ENCODE peak calls at places on chromosome 17, in six cellular contexts. One of them, this sample, is unnamed.

GRCh38 chr17:4605826-4606225 is 21.5 kb downstream of the SMTNL2 start:
- DNase-seq in KG1: no peak
- DNase-seq in mucosa of descending colon: no peak
- DNase-seq in renal cortical epithelial cell: peak
- DNase-seq in skeletal muscle cell: no peak
- DNase-seq in Daoy: peak
- DNase-seq in this sample: no peak

GRCh38 chr17:2058521-2059124 is 3.7 kb downstream of the HIC1 start:
- DNase-seq in skeletal muscle cell: no peak
- DNase-seq in Daoy: no peak
- DNase-seq in KG1: peak
- DNase-seq in renal cortical epithelial cell: no peak
- DNase-seq in mucosa of descending colon: peak
- DNase-seq in this sample: no peak

GRCh38 chr17:35082073-35082657 is 18.7 kb upstream of the RFFL start:
- DNase-seq in skeletal muscle cell: no peak
- DNase-seq in Daoy: peak
- DNase-seq in mucosa of descending colon: no peak
- DNase-seq in KG1: no peak
- DNase-seq in renal cortical epithelial cell: peak
- DNase-seq in this sample: peak

GRCh38 chr17:4438162-4438944 is 4.6 kb downstream of the SPNS3 start:
- DNase-seq in renal cortical epithelial cell: no peak
- DNase-seq in mucosa of descending colon: no peak
- DNase-seq in Daoy: no peak
- DNase-seq in skeletal muscle cell: no peak
- DNase-seq in KG1: no peak
- DNase-seq in this sample: no peak

GRCh38 chr17:7631398-7632380 is 1.8 kb downstream of the SHBG start:
- DNase-seq in skeletal muscle cell: no peak
- DNase-seq in KG1: no peak
- DNase-seq in Daoy: no peak
- DNase-seq in mucosa of descending colon: no peak
- DNase-seq in renal cortical epithelial cell: no peak
- DNase-seq in this sample: no peak

GRCh38 chr17:77147357-77147801 is 6.6 kb downstream of the SEC14L1 start:
- DNase-seq in skeletal muscle cell: no peak
- DNase-seq in renal cortical epithelial cell: peak
- DNase-seq in mucosa of descending colon: no peak
- DNase-seq in Daoy: no peak
- DNase-seq in KG1: no peak
- DNase-seq in this sample: no peak

GRCh38 chr17:57585341-57586098 is 159.6 kb downstream of the CCDC182 start:
- DNase-seq in renal cortical epithelial cell: no peak
- DNase-seq in mucosa of descending colon: no peak
- DNase-seq in skeletal muscle cell: no peak
- DNase-seq in KG1: no peak
- DNase-seq in Daoy: no peak
- DNase-seq in this sample: no peak

GRCh38 chr17:58989629-58990028 is 117.1 kb downstream of the TRIM37 start:
- DNase-seq in skeletal muscle cell: no peak
- DNase-seq in renal cortical epithelial cell: no peak
- DNase-seq in KG1: no peak
- DNase-seq in mucosa of descending colon: no peak
- DNase-seq in Daoy: no peak
- DNase-seq in this sample: no peak

GRCh38 chr17:82021728-82022309 is 859 bp downstream of the CENPX start:
- DNase-seq in mucosa of descending colon: peak
- DNase-seq in KG1: no peak
- DNase-seq in renal cortical epithelial cell: no peak
- DNase-seq in Daoy: no peak
- DNase-seq in skeletal muscle cell: no peak
- DNase-seq in this sample: no peak

GRCh38 chr17:48637323-48638260 is 11.4 kb upstream of the HOXB9 start:
- DNase-seq in Daoy: peak
- DNase-seq in KG1: no peak
- DNase-seq in renal cortical epithelial cell: peak
- DNase-seq in mucosa of descending colon: peak
- DNase-seq in skeletal muscle cell: peak
- DNase-seq in this sample: peak

GRCh38 chr17:65057520-65058075 is 1.1 kb upstream of the GNA13 start:
- DNase-seq in renal cortical epithelial cell: peak
- DNase-seq in KG1: no peak
- DNase-seq in Daoy: peak
- DNase-seq in skeletal muscle cell: no peak
- DNase-seq in mucosa of descending colon: peak
- DNase-seq in this sample: no peak

GRCh38 chr17:82860606-82861392 is 21.0 kb upstream of the ZNF750 start:
- DNase-seq in Daoy: no peak
- DNase-seq in mucosa of descending colon: no peak
- DNase-seq in KG1: no peak
- DNase-seq in skeletal muscle cell: no peak
- DNase-seq in renal cortical epithelial cell: no peak
- DNase-seq in this sample: no peak

GRCh38 chr17:38509772-38510423 is 81.6 kb downstream of the ARHGAP23 start:
- DNase-seq in Daoy: no peak
- DNase-seq in renal cortical epithelial cell: no peak
- DNase-seq in skeletal muscle cell: no peak
- DNase-seq in KG1: no peak
- DNase-seq in mucosa of descending colon: no peak
- DNase-seq in this sample: no peak

GRCh38 chr17:81701288-81702071 is 1.7 kb upstream of the MRPL12 start:
- DNase-seq in renal cortical epithelial cell: no peak
- DNase-seq in skeletal muscle cell: no peak
- DNase-seq in Daoy: peak
- DNase-seq in KG1: no peak
- DNase-seq in mucosa of descending colon: no peak
- DNase-seq in this sample: no peak

GRCh38 chr17:41284546-41284945 is 9.0 kb downstream of the KRTAP9-7 start:
- DNase-seq in renal cortical epithelial cell: peak
- DNase-seq in Daoy: no peak
- DNase-seq in mucosa of descending colon: no peak
- DNase-seq in KG1: no peak
- DNase-seq in skeletal muscle cell: no peak
- DNase-seq in this sample: no peak

GRCh38 chr17:75931062-75931461 is 9.8 kb downstream of the FBF1 start:
- DNase-seq in renal cortical epithelial cell: no peak
- DNase-seq in KG1: no peak
- DNase-seq in skeletal muscle cell: no peak
- DNase-seq in Daoy: no peak
- DNase-seq in mucosa of descending colon: no peak
- DNase-seq in this sample: no peak

GRCh38 chr17:77327181-77327565 is 186.4 kb downstream of the SEC14L1 start:
- DNase-seq in KG1: no peak
- DNase-seq in mucosa of descending colon: peak
- DNase-seq in Daoy: no peak
- DNase-seq in renal cortical epithelial cell: no peak
- DNase-seq in skeletal muscle cell: no peak
- DNase-seq in this sample: no peak

GRCh38 chr17:1460233-1460632 is 4.2 kb upstream of the CRK start:
- DNase-seq in mucosa of descending colon: peak
- DNase-seq in KG1: no peak
- DNase-seq in skeletal muscle cell: no peak
- DNase-seq in renal cortical epithelial cell: peak
- DNase-seq in Daoy: peak
- DNase-seq in this sample: no peak

GRCh38 chr17:83162035-83162745 is 82.8 kb downstream of the METRNL start:
- DNase-seq in Daoy: no peak
- DNase-seq in mucosa of descending colon: no peak
- DNase-seq in skeletal muscle cell: no peak
- DNase-seq in renal cortical epithelial cell: no peak
- DNase-seq in KG1: no peak
- DNase-seq in this sample: no peak

GRCh38 chr17:82320956-82321927 is 3.8 kb upstream of the CD7 start:
- DNase-seq in skeletal muscle cell: no peak
- DNase-seq in mucosa of descending colon: no peak
- DNase-seq in renal cortical epithelial cell: no peak
- DNase-seq in KG1: no peak
- DNase-seq in Daoy: peak
- DNase-seq in this sample: no peak

GRCh38 chr17:70622382-70623260 is 453.3 kb downstream of the KCNJ2 start:
- DNase-seq in KG1: peak
- DNase-seq in renal cortical epithelial cell: peak
- DNase-seq in mucosa of descending colon: peak
- DNase-seq in skeletal muscle cell: no peak
- DNase-seq in Daoy: peak
- DNase-seq in this sample: no peak

GRCh38 chr17:13594310-13594709 is 7.4 kb downstream of the HS3ST3A1 start:
- DNase-seq in mucosa of descending colon: no peak
- DNase-seq in skeletal muscle cell: no peak
- DNase-seq in renal cortical epithelial cell: no peak
- DNase-seq in Daoy: no peak
- DNase-seq in KG1: no peak
- DNase-seq in this sample: no peak

GRCh38 chr17:38883592-38884526 is 14.0 kb downstream of the LASP1 start:
- DNase-seq in skeletal muscle cell: no peak
- DNase-seq in renal cortical epithelial cell: no peak
- DNase-seq in KG1: no peak
- DNase-seq in mucosa of descending colon: no peak
- DNase-seq in Daoy: peak
- DNase-seq in this sample: no peak

GRCh38 chr17:27244481-27245223 is 49.3 kb upstream of the WSB1 start:
- DNase-seq in renal cortical epithelial cell: peak
- DNase-seq in Daoy: peak
- DNase-seq in mucosa of descending colon: peak
- DNase-seq in skeletal muscle cell: peak
- DNase-seq in KG1: peak
- DNase-seq in this sample: peak

GRCh38 chr17:32583053-32583452 is 96.3 kb downstream of the CDK5R1 start:
- DNase-seq in Daoy: no peak
- DNase-seq in mucosa of descending colon: no peak
- DNase-seq in renal cortical epithelial cell: no peak
- DNase-seq in KG1: no peak
- DNase-seq in skeletal muscle cell: no peak
- DNase-seq in this sample: no peak

GRCh38 chr17:7667616-7668406 is 17.1 kb downstream of the ATP1B2 start:
- DNase-seq in skeletal muscle cell: no peak
- DNase-seq in Daoy: no peak
- DNase-seq in mucosa of descending colon: no peak
- DNase-seq in renal cortical epithelial cell: no peak
- DNase-seq in KG1: no peak
- DNase-seq in this sample: no peak

GRCh38 chr17:61399131-61400057 is at the start of gene TBX2:
- DNase-seq in KG1: no peak
- DNase-seq in mucosa of descending colon: peak
- DNase-seq in Daoy: peak
- DNase-seq in skeletal muscle cell: peak
- DNase-seq in renal cortical epithelial cell: peak
- DNase-seq in this sample: peak

GRCh38 chr17:41415833-41416335 is 8.5 kb downstream of the KRT37 start:
- DNase-seq in skeletal muscle cell: no peak
- DNase-seq in Daoy: no peak
- DNase-seq in mucosa of descending colon: no peak
- DNase-seq in KG1: no peak
- DNase-seq in renal cortical epithelial cell: peak
- DNase-seq in this sample: no peak

GRCh38 chr17:72667096-72668063 is 425.1 kb downstream of the SLC39A11 start:
- DNase-seq in skeletal muscle cell: no peak
- DNase-seq in KG1: no peak
- DNase-seq in mucosa of descending colon: no peak
- DNase-seq in Daoy: peak
- DNase-seq in renal cortical epithelial cell: no peak
- DNase-seq in this sample: no peak

GRCh38 chr17:386145-386876 is 33.7 kb upstream of the RPH3AL start:
- DNase-seq in mucosa of descending colon: peak
- DNase-seq in skeletal muscle cell: no peak
- DNase-seq in renal cortical epithelial cell: no peak
- DNase-seq in Daoy: peak
- DNase-seq in KG1: no peak
- DNase-seq in this sample: no peak

GRCh38 chr17:60926466-60927183 is 249.0 kb downstream of the BCAS3 start:
- DNase-seq in mucosa of descending colon: no peak
- DNase-seq in Daoy: no peak
- DNase-seq in renal cortical epithelial cell: no peak
- DNase-seq in KG1: no peak
- DNase-seq in skeletal muscle cell: no peak
- DNase-seq in this sample: no peak

GRCh38 chr17:38794221-38794620 is 5.1 kb downstream of the PIP4K2B start:
- DNase-seq in Daoy: no peak
- DNase-seq in KG1: no peak
- DNase-seq in renal cortical epithelial cell: no peak
- DNase-seq in mucosa of descending colon: no peak
- DNase-seq in skeletal muscle cell: no peak
- DNase-seq in this sample: no peak

GRCh38 chr17:81482673-81483072 is 29.9 kb downstream of the ACTG1 start:
- DNase-seq in Daoy: no peak
- DNase-seq in mucosa of descending colon: no peak
- DNase-seq in renal cortical epithelial cell: no peak
- DNase-seq in KG1: no peak
- DNase-seq in skeletal muscle cell: no peak
- DNase-seq in this sample: no peak